ENCODE peak calls at places on chromosome 15, in eight cellular contexts. Y, C, P, Z, W, L, U and Q are unnamed samples. For H3K9me2, the result is how much of the 10 kb centered on the place peaks cover.

GRCh38 chr15:70879386-70879785 is 12.8 kb downstream of the THAP10 start:
- DNase-seq in U (no peak), P (peak), Y (no peak), Z (no peak), L (no peak), W (peak), C (no peak), Q (no peak)

GRCh38 chr15:31049122-31049521 is 52.4 kb downstream of the TRPM1 start:
- DNase-seq in P (no peak), C (no peak), Y (no peak), Z (no peak), L (no peak), U (no peak), W (no peak), Q (no peak)

GRCh38 chr15:95948371-95948770 is 382.1 kb upstream of the NR2F2 start:
- DNase-seq in U (no peak), W (no peak), P (no peak), L (no peak), C (no peak), Y (no peak), Z (no peak), Q (no peak)

GRCh38 chr15:56245871-56246814 is 2.5 kb upstream of the RFX7 start:
- DNase-seq in L (peak), C (peak), W (peak), Y (peak), U (peak), P (peak), Z (peak), Q (peak)

GRCh38 chr15:75235051-75235673 is 23.0 kb upstream of the GOLGA6C start:
- DNase-seq in Z (no peak), U (no peak), P (no peak), L (no peak), C (no peak), W (no peak), Y (no peak), Q (no peak)

GRCh38 chr15:65183847-65184159 is 1.3 kb downstream of the CLPX start:
- DNase-seq in U (no peak), C (no peak), Y (no peak), L (no peak), Z (no peak), P (no peak), W (no peak), Q (no peak)

GRCh38 chr15:101004986-101005747 is 86.0 kb downstream of the LRRK1 start:
- DNase-seq in W (no peak), Z (no peak), P (no peak), U (no peak), Y (no peak), L (no peak), C (no peak), Q (no peak)

GRCh38 chr15:62828364-62828763 is 214.2 kb upstream of the TPM1 start:
- DNase-seq in L (no peak), W (no peak), P (no peak), Y (no peak), U (no peak), C (no peak), Z (no peak), Q (no peak)

GRCh38 chr15:68017221-68017620 is 36.9 kb upstream of the PIAS1 start:
- DNase-seq in C (no peak), P (peak), L (no peak), W (no peak), Y (peak), Z (peak), U (no peak), Q (no peak)

GRCh38 chr15:97652700-97653167 is 307.8 kb upstream of the ARRDC4 start:
- DNase-seq in P (no peak), L (no peak), Z (no peak), Y (peak), C (peak), U (peak), W (no peak), Q (no peak)

GRCh38 chr15:92226020-92226612 is 167.6 kb upstream of the ST8SIA2 start:
- DNase-seq in P (peak), W (peak), L (peak), Z (no peak), Y (peak), C (no peak), U (peak), Q (peak)

GRCh38 chr15:61841461-61841860 is 218.8 kb downstream of the VPS13C start:
- DNase-seq in C (peak), U (no peak), Y (no peak), Z (no peak), W (no peak), P (no peak), L (no peak), Q (no peak)

GRCh38 chr15:34019369-34019990 is 19.5 kb downstream of the AVEN start:
- DNase-seq in U (no peak), Z (no peak), C (no peak), P (no peak), L (no peak), Y (no peak), W (no peak), Q (no peak)

GRCh38 chr15:37789392-37789776 is 145.1 kb upstream of the TMCO5A start:
- DNase-seq in U (no peak), C (no peak), W (no peak), Z (no peak), Y (no peak), L (no peak), P (no peak), Q (no peak)

GRCh38 chr15:34275154-34275553 is 50.3 kb downstream of the EMC4 start:
- DNase-seq in P (peak), C (no peak), Z (no peak), W (peak), U (no peak), Y (no peak), L (no peak), Q (no peak)

GRCh38 chr15:67700023-67700422 is 125.3 kb upstream of the SKOR1 start:
- DNase-seq in Z (no peak), Y (no peak), L (no peak), P (peak), C (no peak), W (peak), U (no peak), Q (no peak)

GRCh38 chr15:89556413-89557262 is 18.6 kb upstream of the TICRR start:
- DNase-seq in P (peak), U (peak), W (peak), C (peak), Y (peak), L (peak), Z (peak), Q (peak)

GRCh38 chr15:67521770-67522568 is 1.0 kb downstream of the C15orf61 start:
- DNase-seq in L (no peak), U (peak), Z (no peak), P (peak), Y (peak), C (peak), W (peak), Q (no peak)

GRCh38 chr15:51861557-51862350 is 32.3 kb downstream of the TMOD3 start:
- DNase-seq in U (no peak), P (peak), Z (no peak), Y (no peak), W (no peak), L (no peak), C (no peak), Q (no peak)

GRCh38 chr15:75109021-75109690 is 85.8 kb downstream of the PPCDC start:
- DNase-seq in U (no peak), Y (no peak), C (no peak), L (no peak), Z (no peak), W (no peak), P (no peak), Q (no peak)

GRCh38 chr15:66023322-66023972 is 154.2 kb downstream of the RAB11A start:
- DNase-seq in L (no peak), P (no peak), U (peak), C (no peak), Z (no peak), Y (no peak), W (no peak), Q (no peak)

GRCh38 chr15:62788224-62788623 is 254.3 kb upstream of the TPM1 start:
- DNase-seq in U (no peak), P (no peak), Y (no peak), L (no peak), Z (no peak), W (no peak), C (no peak), Q (no peak)

GRCh38 chr15:38065721-38066120 is 131.3 kb downstream of the TMCO5A start:
- DNase-seq in W (no peak), L (no peak), Y (no peak), Z (no peak), P (no peak), C (no peak), U (no peak), Q (no peak)

GRCh38 chr15:82043130-82043673 is 2.6 kb downstream of the MEX3B start:
- DNase-seq in U (peak), Y (no peak), C (no peak), W (no peak), L (no peak), Z (no peak), P (no peak), Q (no peak)

GRCh38 chr15:82040395-82040794 is 5.4 kb downstream of the MEX3B start:
- DNase-seq in Z (no peak), Y (no peak), U (no peak), L (no peak), C (no peak), W (no peak), P (no peak), Q (no peak)

GRCh38 chr15:82039871-82040270 is 5.9 kb downstream of the MEX3B start:
- DNase-seq in P (no peak), C (peak), U (no peak), Y (no peak), Z (no peak), L (no peak), W (no peak), Q (no peak)

GRCh38 chr15:82043726-82044372 is 2.0 kb downstream of the MEX3B start:
- DNase-seq in W (peak), Z (no peak), U (peak), L (no peak), C (no peak), Y (no peak), P (no peak), Q (no peak)

GRCh38 chr15:82040862-82041261 is 5.0 kb downstream of the MEX3B start:
- DNase-seq in W (no peak), P (no peak), C (peak), U (no peak), L (no peak), Z (no peak), Y (peak), Q (no peak)
- H3K4me2 ChIP-seq in W (no peak), P (no peak), C (peak), U (no peak), L (no peak), Z (no peak), Y (peak), Q (no peak)

DNA sequence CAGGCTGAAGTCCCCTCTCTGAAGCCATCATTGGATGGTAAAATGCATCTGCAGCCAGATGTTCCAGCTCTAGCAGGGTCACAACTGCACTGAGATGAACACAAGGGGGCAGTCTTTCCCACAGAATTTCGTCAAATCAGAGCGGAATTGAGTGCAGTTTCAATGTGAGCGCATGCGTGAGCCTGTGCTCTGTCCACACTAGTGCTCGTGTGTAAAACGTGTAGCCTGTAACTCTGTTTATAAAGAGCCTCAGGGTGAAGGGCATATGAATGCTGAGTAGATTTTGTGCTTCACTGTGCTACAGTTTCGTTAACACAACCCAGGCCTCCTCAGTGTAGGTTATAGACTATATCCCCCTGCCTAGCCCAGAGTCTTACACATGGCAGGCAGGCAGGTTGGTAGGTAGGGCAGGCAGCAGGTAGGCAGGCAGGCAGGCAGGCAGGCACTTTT is 92.7 kb upstream of the GOLGA6L4 start:
- DNase-seq in Z (peak), P (peak), L (peak), U (peak), C (peak), W (peak), Y (peak), Q (peak)
- H2AFZ ChIP-seq in Z (peak), P (peak), L (peak), U (no peak), C (peak), W (peak), Y (no peak), Q (no peak)

GRCh38 chr15:80159811-80160569 is 7.2 kb downstream of the FAH start:
- DNase-seq in U (no peak), L (no peak), P (no peak), Y (no peak), C (no peak), W (peak), Z (no peak), Q (no peak)
- H3K9me2 ChIP-seq in U (under half), L (under half), P (under half), Y (under half), C (under half), W (under half), Z (under half), Q (under half)

GRCh38 chr15:42385980-42386695 is 26.8 kb downstream of the CAPN3 start:
- DNase-seq in Y (no peak), P (no peak), C (no peak), W (no peak), Z (no peak), L (no peak), U (no peak), Q (no peak)

GRCh38 chr15:42387603-42388002 is 28.3 kb downstream of the CAPN3 start:
- DNase-seq in C (no peak), L (no peak), W (no peak), P (no peak), Y (no peak), U (no peak), Z (no peak), Q (no peak)

GRCh38 chr15:42385206-42385979 is 26.1 kb downstream of the CAPN3 start:
- DNase-seq in C (peak), W (peak), Z (peak), L (peak), P (peak), Y (peak), U (peak), Q (peak)

DNA sequence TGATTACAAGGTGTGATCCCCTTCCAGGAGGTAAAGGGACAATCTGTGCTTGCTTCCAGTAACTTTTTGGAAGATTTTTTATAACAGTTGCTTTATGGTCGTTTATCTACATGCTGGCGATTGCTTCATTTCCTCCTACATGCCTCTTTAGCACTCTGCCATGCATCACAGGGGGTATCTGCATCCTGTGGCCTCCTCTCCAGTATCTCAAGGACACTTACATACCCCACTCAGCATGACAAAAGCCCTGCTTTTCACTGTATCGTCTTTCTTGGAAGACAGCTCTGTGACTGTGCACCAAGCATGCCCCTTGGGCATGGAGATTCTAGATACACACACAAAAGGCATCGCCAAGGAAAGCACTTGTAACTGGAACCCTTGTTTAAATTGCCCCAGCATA is 25.3 kb downstream of the CAPN3 start:
- DNase-seq in W (no peak), L (no peak), Z (no peak), Y (no peak), U (no peak), C (no peak), P (no peak), Q (no peak)
- H3K4me2 ChIP-seq in W (no peak), L (no peak), Z (no peak), Y (no peak), U (no peak), C (no peak), P (no peak), Q (no peak)